ENCODE peak calls at places on chromosomes 6 and 20, in six cellular contexts. I, N, P, R, F and S are unnamed samples.

GRCh38 chr6:90219168-90219985 is 77.3 kb downstream of the BACH2 start:
- DNase-seq in P (no peak), R (no peak), I (peak; percentile 64), F (no peak), N (no peak), S (no peak)

GRCh38 chr6:71284785-71285184 is 3.8 kb upstream of the OGFRL1 start:
- DNase-seq in I (no peak), P (no peak), R (no peak), N (no peak), F (no peak), S (no peak)

GRCh38 chr20:17909745-17910345 is 58.7 kb downstream of the SNX5 start:
- DNase-seq in P (no peak), R (no peak), I (no peak), N (no peak), F (no peak), S (no peak)

GRCh38 chr6:43934803-43935602 is 165.0 kb downstream of the VEGFA start:
- DNase-seq in F (no peak), I (no peak), P (no peak), R (no peak), N (no peak), S (no peak)

GRCh38 chr6:1191141-1191630 is 120.7 kb upstream of the FOXQ1 start:
- DNase-seq in R (no peak), N (no peak), P (no peak), I (no peak), F (no peak), S (no peak)

GRCh38 chr20:9241232-9241692 is 172.4 kb downstream of the PLCB4 start:
- DNase-seq in R (no peak), N (no peak), P (no peak), I (no peak), F (no peak), S (no peak)

GRCh38 chr20:61356171-61356570 is 104.1 kb downstream of the CDH4 start:
- DNase-seq in I (no peak), N (no peak), R (no peak), P (no peak), F (no peak), S (no peak)

GRCh38 chr6:24223131-24223715 is 97.2 kb downstream of the NRSN1 start:
- DNase-seq in I (no peak), N (peak; percentile 42), R (no peak), F (no peak), P (no peak), S (no peak)

GRCh38 chr6:27303613-27304272 is 8.3 kb downstream of the POM121L2 start:
- DNase-seq in I (no peak), R (no peak), F (no peak), P (no peak), N (no peak), S (no peak)

GRCh38 chr6:145842693-145843546 is 28.3 kb upstream of the FBXO30 start:
- DNase-seq in N (no peak), I (peak; percentile 6), R (no peak), P (no peak), F (no peak), S (no peak)

GRCh38 chr6:129321303-129321702 is 388.7 kb downstream of the ARHGAP18 start:
- DNase-seq in F (no peak), N (no peak), R (no peak), I (no peak), P (no peak), S (no peak)

GRCh38 chr6:130362128-130362527 is 3.7 kb upstream of the TMEM200A start:
- DNase-seq in I (no peak), N (peak; percentile 25), F (peak; percentile 50), R (no peak), P (no peak), S (no peak)

GRCh38 chr20:1832634-1833033 is 62.6 kb upstream of the SIRPA start:
- DNase-seq in P (no peak), I (no peak), N (no peak), F (no peak), R (no peak), S (no peak)

GRCh38 chr20:58109126-58109880 is 119.2 kb downstream of the ANKRD60 start:
- DNase-seq in R (no peak), N (no peak), F (no peak), P (no peak), I (no peak), S (no peak)

GRCh38 chr6:98831057-98832031 is 3.0 kb upstream of the POU3F2 start:
- DNase-seq in P (no peak), I (peak; percentile 67), F (peak; percentile 77), R (no peak), N (no peak), S (no peak)

GRCh38 chr6:31114540-31114876 is at the start of gene PSORS1C1:
- DNase-seq in P (no peak), N (peak; percentile 49), F (no peak), R (no peak), I (no peak), S (no peak)

GRCh38 chr6:155143610-155144106 is 120.2 kb upstream of the CLDN20 start:
- DNase-seq in I (no peak), P (no peak), F (no peak), R (no peak), N (no peak), S (no peak)

GRCh38 chr6:136067731-136068341 is 182.3 kb downstream of the MTFR2 start:
- DNase-seq in N (no peak), R (no peak), I (no peak), F (peak; percentile 48), P (no peak), S (no peak)

DNA sequence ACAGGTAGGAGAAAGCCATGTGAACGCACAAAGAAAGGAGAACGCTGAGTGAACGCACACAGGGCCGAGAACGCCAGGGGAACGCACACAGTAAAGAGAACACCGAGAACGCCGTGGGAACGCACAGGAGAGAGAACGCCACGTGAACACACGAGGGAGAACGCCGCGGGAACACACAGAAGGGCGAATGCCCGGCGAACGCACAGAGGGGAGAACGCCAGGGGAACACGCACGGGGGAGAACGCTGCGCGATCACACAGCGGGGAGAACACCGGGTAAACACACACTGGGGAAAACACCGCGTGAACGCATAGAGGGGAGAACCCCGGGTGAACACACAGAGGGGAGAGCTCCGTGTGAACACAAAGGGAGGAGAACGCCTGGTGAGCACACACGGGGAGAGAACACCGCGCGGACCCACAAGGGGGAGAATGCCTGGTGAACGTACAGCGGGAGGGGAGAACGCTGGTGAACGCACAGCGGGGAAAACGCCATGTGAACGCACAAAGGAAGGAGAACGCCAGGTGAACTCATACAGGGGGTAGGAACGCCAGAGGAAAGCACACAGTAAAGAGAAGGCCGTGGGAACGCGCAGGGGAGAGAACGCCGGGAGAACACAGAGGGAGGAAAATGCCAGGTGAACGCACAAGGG is 55.3 kb downstream of the RNASET2 start:
- DNase-seq in F (no peak), R (no peak), I (peak; percentile 20), N (no peak), P (no peak), S (no peak)
- TF ChIP-seq POLR2AphosphoS5 in F (no peak), R (no peak), I (no peak), N (no peak), P (no peak), S (no peak)

DNA sequence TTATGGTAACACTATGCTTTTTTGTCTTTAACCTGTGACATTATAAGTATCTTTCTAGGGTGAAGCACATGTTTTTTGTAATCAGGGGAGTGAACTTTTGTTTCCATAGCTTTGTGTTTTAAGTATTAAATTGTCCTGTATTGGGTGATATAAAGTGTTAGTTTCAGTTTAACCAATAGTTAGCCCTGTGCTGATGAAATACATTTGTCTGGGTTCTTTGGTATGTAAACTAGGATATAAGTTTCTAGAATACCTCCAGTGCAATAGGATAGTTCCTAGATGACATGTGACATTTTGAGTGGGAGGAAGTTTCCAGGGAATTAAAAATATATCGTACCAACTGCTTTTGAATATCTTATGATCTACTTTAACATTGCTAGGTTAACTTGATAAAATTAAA is 611.0 kb upstream of the MARCKS start:
- DNase-seq in R (no peak), F (no peak), N (no peak), I (no peak), P (no peak), S (no peak)
- TF ChIP-seq TAF1 in R (no peak), F (no peak), N (no peak), I (no peak), P (no peak), S (no peak)

GRCh38 chr20:23371496-23371895 is 9.5 kb downstream of the GZF1 start:
- DNase-seq in N (no peak), F (no peak), R (no peak), P (no peak), I (no peak), S (no peak)

GRCh38 chr20:23370274-23370673 is 8.3 kb downstream of the GZF1 start:
- DNase-seq in R (no peak), P (no peak), F (no peak), N (no peak), I (no peak), S (no peak)

GRCh38 chr20:23369424-23369823 is 7.4 kb downstream of the GZF1 start:
- DNase-seq in F (no peak), R (no peak), N (no peak), P (no peak), I (no peak), S (no peak)

GRCh38 chr20:23368316-23369110 is 6.5 kb downstream of the GZF1 start:
- DNase-seq in P (no peak), R (no peak), F (no peak), I (no peak), N (no peak), S (no peak)

GRCh38 chr20:23370873-23371272 is 8.9 kb downstream of the GZF1 start:
- DNase-seq in P (no peak), N (no peak), F (no peak), I (no peak), R (no peak), S (no peak)
- TF ChIP-seq POLR2AphosphoS5 in P (no peak), N (no peak), F (no peak), I (no peak), R (no peak), S (no peak)

GRCh38 chr20:5364997-5365597 is 48.3 kb upstream of the PROKR2 start:
- DNase-seq in I (no peak), P (no peak), F (no peak), N (no peak), R (no peak), S (no peak)
- TF ChIP-seq TAF1 in I (no peak), P (no peak), F (no peak), N (no peak), R (no peak), S (no peak)

GRCh38 chr6:150236114-150236513 is 93.3 kb downstream of the PPP1R14C start:
- DNase-seq in P (no peak), I (no peak), R (no peak), N (no peak), F (no peak), S (no peak)

GRCh38 chr6:150235218-150235617 is 92.4 kb downstream of the PPP1R14C start:
- DNase-seq in N (no peak), P (no peak), R (no peak), I (no peak), F (no peak), S (no peak)

GRCh38 chr6:150238294-150238693 is 95.5 kb downstream of the PPP1R14C start:
- DNase-seq in I (peak; percentile 6), P (no peak), R (no peak), N (no peak), F (no peak), S (no peak)

GRCh38 chr6:150237626-150238025 is 94.8 kb downstream of the PPP1R14C start:
- DNase-seq in P (no peak), N (no peak), R (no peak), F (no peak), I (no peak), S (no peak)

GRCh38 chr6:150236544-150236943 is 93.7 kb downstream of the PPP1R14C start:
- DNase-seq in N (no peak), F (no peak), R (no peak), P (no peak), I (no peak), S (no peak)
- TF ChIP-seq POLR2AphosphoS5 in N (no peak), F (no peak), R (no peak), P (no peak), I (no peak), S (no peak)